ENCODE peak calls at places on chromosomes 11 and 22, in six cellular contexts. V, Z, K, X, B and I are unnamed samples. For H3K27me3, the result is how much of the 10 kb centered on the place peaks cover.

GRCh38 chr22:27851974-27852713 is 50.6 kb upstream of the MN1 start:
- DNase-seq in V (no peak), Z (peak), K (peak), X (no peak), B (no peak), I (no peak)

GRCh38 chr11:409600-410471 is 5.0 kb downstream of the SIGIRR start:
- DNase-seq in V (no peak), Z (peak), K (peak), X (no peak), B (no peak), I (peak)

GRCh38 chr11:1201395-1202153 is 21.3 kb upstream of the MUC5B start:
- DNase-seq in V (no peak), Z (no peak), K (no peak), X (no peak), B (no peak), I (no peak)

GRCh38 chr11:34460335-34460734 is 21.6 kb downstream of the CAT start:
- DNase-seq in V (no peak), Z (no peak), K (no peak), X (no peak), B (no peak), I (no peak)

GRCh38 chr11:13391217-13391616 is 71.8 kb downstream of the BTBD10 start:
- DNase-seq in V (no peak), Z (no peak), K (no peak), X (no peak), B (no peak), I (no peak)

GRCh38 chr22:17157714-17158113 is 1.4 kb downstream of the HDHD5 start:
- DNase-seq in V (no peak), Z (no peak), K (no peak), X (no peak), B (no peak), I (no peak)

GRCh38 chr11:57434640-57435546 is 8.0 kb upstream of the SLC43A3 start:
- DNase-seq in V (no peak), Z (peak), K (no peak), X (no peak), B (no peak), I (peak)

GRCh38 chr11:70552441-70553150 is 154.3 kb downstream of the CTTN start:
- DNase-seq in V (no peak), Z (no peak), K (no peak), X (no peak), B (no peak), I (peak)

GRCh38 chr11:2883717-2884423 is 1.7 kb downstream of the CDKN1C start:
- DNase-seq in V (no peak), Z (no peak), K (no peak), X (no peak), B (no peak), I (peak)

GRCh38 chr22:29071261-29072045 is 1.4 kb upstream of the KREMEN1 start:
- DNase-seq in V (peak), Z (peak), K (peak), X (peak), B (no peak), I (peak)

GRCh38 chr11:20874358-20874757 is 205.0 kb downstream of the NELL1 start:
- DNase-seq in V (no peak), Z (no peak), K (no peak), X (no peak), B (no peak), I (no peak)

GRCh38 chr11:39975091-39975490 is 1484.4 kb downstream of the LRRC4C start:
- DNase-seq in V (no peak), Z (no peak), K (no peak), X (no peak), B (no peak), I (no peak)

GRCh38 chr11:91299980-91300379 is 924.6 kb upstream of the FAT3 start:
- DNase-seq in V (no peak), Z (no peak), K (no peak), X (no peak), B (no peak), I (no peak)

GRCh38 chr22:34055525-34056200 is 135.4 kb upstream of the LARGE1 start:
- DNase-seq in V (no peak), Z (peak), K (no peak), X (peak), B (no peak), I (no peak)

GRCh38 chr11:62664405-62665074 is 470 bp downstream of the C11orf98 start:
- DNase-seq in V (peak), Z (peak), K (peak), X (peak), B (no peak), I (peak)

GRCh38 chr11:114134870-114135269 is 75.4 kb downstream of the ZBTB16 start:
- DNase-seq in V (peak), Z (no peak), K (no peak), X (no peak), B (no peak), I (peak)

GRCh38 chr11:83151274-83151977 is 5.5 kb upstream of the PCF11 start:
- DNase-seq in V (peak), Z (no peak), K (no peak), X (no peak), B (no peak), I (no peak)

GRCh38 chr22:16958475-16958874 is 49.5 kb downstream of the GAB4 start:
- DNase-seq in V (no peak), Z (no peak), K (no peak), X (no peak), B (no peak), I (no peak)

GRCh38 chr11:2298795-2299747 is 2.6 kb downstream of the C11orf21 start:
- DNase-seq in V (peak), Z (peak), K (no peak), X (peak), B (no peak), I (peak)

GRCh38 chr11:104163100-104164027 is 583 bp downstream of the PDGFD start:
- DNase-seq in V (no peak), Z (no peak), K (no peak), X (peak), B (no peak), I (no peak)

GRCh38 chr11:104161751-104162450 is 2.0 kb downstream of the PDGFD start:
- DNase-seq in V (no peak), Z (no peak), K (no peak), X (no peak), B (no peak), I (no peak)

GRCh38 chr11:104165014-104165413 is 1.1 kb upstream of the PDGFD start:
- DNase-seq in V (no peak), Z (no peak), K (no peak), X (no peak), B (no peak), I (no peak)

GRCh38 chr11:104159356-104159755 is 4.6 kb downstream of the PDGFD start:
- DNase-seq in V (no peak), Z (no peak), K (no peak), X (no peak), B (no peak), I (no peak)

DNA sequence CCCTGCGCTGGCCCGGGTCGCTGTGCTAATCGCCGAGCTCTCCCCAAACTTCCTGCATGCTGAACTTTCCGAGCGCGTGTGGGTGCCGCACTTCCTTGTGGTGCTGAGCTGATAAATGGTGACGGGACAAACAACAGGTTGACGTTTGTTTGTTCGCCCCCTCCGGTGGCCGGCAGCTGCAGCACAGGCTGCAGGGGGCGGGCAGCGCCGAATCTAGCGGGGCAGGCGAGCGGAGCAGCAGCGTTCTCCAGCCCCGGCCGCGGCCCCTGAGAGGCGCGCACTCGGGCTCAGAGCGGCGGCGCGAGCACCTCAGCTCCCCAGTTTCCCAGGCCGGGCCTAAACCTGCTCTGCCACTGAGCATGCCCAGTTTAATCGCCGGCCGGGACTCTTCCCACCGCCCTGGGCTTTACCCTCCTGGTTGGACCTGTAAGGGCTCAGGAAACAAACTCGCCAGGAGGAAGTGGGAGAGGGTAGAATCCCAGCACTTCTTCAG is at the start of gene PDGFD:
- DNase-seq in V (peak), Z (peak), K (peak), X (peak), B (peak), I (peak)
- TF ChIP-seq POLR2A in V (no peak), Z (no peak), K (no peak), X (no peak), B (no peak), I (no peak)

GRCh38 chr22:19765477-19766234 is 5.1 kb downstream of the TBX1 start:
- DNase-seq in V (no peak), Z (no peak), K (no peak), X (no peak), B (no peak), I (peak)

GRCh38 chr22:19764636-19765476 is 4.3 kb downstream of the TBX1 start:
- DNase-seq in V (no peak), Z (no peak), K (no peak), X (no peak), B (no peak), I (peak)

GRCh38 chr22:19767427-19768380 is 7.1 kb downstream of the TBX1 start:
- DNase-seq in V (no peak), Z (peak), K (peak), X (no peak), B (no peak), I (no peak)

GRCh38 chr22:19766235-19766505 is 5.6 kb downstream of the TBX1 start:
- DNase-seq in V (no peak), Z (no peak), K (no peak), X (no peak), B (no peak), I (peak)

DNA sequence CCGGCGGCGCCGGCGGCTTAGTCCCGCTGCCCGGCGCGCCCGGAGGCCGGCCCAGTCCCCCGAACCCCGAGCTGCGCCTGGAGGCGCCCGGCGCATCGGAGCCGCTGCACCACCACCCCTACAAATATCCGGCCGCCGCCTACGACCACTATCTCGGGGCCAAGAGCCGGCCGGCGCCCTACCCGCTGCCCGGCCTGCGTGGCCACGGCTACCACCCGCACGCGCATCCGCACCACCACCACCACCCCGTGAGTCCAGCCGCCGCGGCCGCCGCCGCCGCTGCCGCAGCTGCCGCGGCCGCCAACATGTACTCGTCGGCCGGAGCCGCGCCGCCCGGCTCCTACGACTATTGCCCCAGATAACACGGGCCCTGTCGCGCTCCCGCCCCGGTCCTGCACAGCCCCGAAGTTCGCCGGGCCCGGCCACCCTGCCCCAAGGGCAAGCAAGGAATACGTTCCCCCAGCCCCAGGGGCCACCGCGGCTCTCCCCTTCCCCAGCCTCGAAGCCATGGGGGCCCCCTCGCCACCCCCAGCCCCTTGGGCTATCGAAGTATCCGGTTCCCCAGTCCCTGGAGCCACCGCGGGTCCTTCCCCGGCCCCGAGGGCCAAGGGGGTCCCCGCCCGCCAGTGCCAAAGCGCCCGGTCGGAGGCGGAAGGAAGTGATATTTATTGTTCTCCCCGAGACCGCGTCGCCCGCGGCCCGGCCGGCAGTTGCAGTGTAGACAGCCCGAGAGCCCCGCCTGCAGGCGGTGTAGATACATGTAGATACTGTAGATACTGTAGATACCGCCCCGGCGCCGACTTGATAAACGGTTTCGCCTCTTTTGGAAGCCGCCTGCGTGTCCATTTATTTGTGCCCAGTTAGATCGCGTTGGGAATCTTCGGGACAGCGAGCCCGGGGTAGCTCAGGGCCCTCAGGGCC is 6.2 kb downstream of the TBX1 start:
- DNase-seq in V (peak), Z (no peak), K (no peak), X (peak), B (no peak), I (peak)
- TF ChIP-seq EP300 in V (no peak), Z (no peak), K (no peak), X (no peak), B (no peak), I (no peak)

GRCh38 chr11:75571625-75572024 is 9.6 kb downstream of the SERPINH1 start:
- DNase-seq in V (no peak), Z (no peak), K (no peak), X (no peak), B (no peak), I (peak)
- H3K27me3 ChIP-seq in V (under half), Z (under half), K (under half), X (under half), B (under half), I (under half)

DNA sequence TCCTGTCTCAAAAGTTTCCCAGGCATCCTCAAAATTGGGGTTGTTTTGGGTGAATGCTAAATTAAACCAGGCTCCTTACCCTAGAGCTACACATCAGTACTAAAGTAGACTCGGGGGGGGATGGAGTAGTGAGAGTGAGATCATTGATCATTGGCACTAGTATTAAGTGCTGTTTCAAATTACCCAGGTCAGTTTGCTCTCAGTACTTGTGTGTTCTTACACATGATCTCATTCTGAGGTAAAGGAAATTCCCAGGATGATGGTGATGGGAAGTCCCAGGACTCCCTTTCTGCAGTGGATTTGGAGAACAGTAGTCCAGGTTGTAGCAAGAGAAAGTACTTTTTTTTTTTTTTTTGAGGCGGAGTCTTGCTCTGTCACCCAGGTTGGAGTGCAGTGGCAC is 12.5 kb downstream of the RBM4 start:
- DNase-seq in V (no peak), Z (no peak), K (no peak), X (no peak), B (no peak), I (no peak)
- TF ChIP-seq POLR2A in V (no peak), Z (no peak), K (no peak), X (no peak), B (no peak), I (no peak)

DNA sequence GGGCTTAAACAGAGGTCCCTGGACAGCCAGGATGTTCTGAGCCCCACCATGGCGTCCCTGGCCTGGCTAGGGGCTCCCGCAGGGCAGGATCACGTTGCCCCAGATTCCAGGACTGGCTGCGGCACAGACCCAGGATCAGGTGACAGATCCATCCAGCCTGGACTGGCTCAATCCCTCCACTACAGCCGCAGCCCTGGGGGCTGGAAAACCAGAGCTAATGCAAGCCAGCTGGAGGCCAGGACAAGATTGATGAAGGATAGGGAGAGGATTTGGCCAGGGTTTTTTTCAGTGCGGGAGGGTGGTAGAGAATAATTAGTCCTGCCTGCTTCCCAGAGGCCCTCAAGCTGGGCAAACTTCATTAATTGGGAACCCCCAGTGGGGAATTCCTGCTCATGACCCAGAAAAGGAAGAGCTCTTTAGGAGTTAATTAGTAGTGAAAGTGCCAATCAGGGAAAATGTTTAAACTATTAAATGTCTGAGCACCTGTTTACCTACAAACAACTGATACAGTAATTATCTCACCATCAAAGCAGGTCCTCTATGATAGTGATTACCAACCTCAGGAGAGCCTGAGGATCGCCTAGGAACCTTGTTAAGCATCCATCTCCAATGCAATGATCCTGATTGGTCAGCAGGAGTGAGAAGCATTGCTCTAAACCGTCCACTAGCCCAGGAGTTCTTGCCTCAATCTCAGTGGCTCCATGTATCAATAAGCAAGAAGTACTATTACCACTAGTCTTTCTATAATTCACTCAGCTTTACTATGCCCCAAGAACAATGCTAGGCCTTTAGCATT is 33.0 kb upstream of the MYOD1 start:
- DNase-seq in V (no peak), Z (no peak), K (no peak), X (no peak), B (no peak), I (peak)
- TF ChIP-seq EP300 in V (no peak), Z (no peak), K (no peak), X (no peak), B (no peak), I (no peak)

DNA sequence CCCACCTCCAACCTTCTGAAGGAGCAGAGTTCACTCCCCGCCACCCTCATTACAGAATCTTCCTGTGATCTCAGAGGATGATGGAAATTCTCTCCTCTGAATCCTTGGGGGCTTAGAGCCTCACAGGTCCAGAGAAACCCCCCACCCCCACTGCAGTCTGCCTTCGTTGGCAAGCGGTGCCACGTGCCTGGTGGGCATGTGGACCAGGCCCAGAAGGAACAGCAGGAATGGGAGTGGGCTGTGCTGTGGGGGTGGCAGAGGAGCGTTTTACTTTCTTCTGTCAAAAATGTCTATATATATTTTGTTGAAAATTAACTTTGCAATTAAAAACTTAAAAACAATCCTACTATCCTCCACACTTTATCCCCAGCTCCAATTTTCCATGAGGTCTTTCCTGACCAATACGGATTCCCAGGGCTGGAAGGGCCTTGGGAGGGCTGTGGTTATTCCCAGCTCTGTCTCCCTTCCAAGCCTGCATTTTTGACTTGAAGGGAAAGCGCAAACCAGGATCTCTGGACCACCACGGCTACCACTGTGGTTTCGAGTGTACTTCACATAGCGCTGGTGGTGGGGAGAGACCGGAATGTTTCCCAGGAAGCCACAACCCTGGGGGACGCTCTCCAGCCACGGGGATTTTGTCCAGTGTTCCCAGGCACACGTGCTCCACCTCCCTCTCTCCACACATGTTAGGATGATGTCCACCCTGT is 986 bp upstream of the NPTXR start:
- DNase-seq in V (no peak), Z (no peak), K (no peak), X (no peak), B (no peak), I (no peak)
- H3K27me3 ChIP-seq in V (half or more), Z (under half), K (under half), X (under half), B (under half), I (under half)

GRCh38 chr11:110323786-110324185 is 27.4 kb upstream of the RDX start:
- DNase-seq in V (no peak), Z (no peak), K (no peak), X (no peak), B (no peak), I (no peak)

GRCh38 chr11:110317516-110317932 is 21.1 kb upstream of the RDX start:
- DNase-seq in V (no peak), Z (no peak), K (no peak), X (no peak), B (no peak), I (no peak)

GRCh38 chr11:110314366-110315095 is 18.1 kb upstream of the RDX start:
- DNase-seq in V (no peak), Z (no peak), K (no peak), X (no peak), B (no peak), I (no peak)

GRCh38 chr11:110318638-110319404 is 22.4 kb upstream of the RDX start:
- DNase-seq in V (no peak), Z (no peak), K (no peak), X (no peak), B (no peak), I (no peak)

GRCh38 chr11:110319501-110319900 is 23.1 kb upstream of the RDX start:
- DNase-seq in V (no peak), Z (no peak), K (no peak), X (no peak), B (no peak), I (no peak)
- TF ChIP-seq POLR2A in V (no peak), Z (no peak), K (no peak), X (no peak), B (no peak), I (no peak)

GRCh38 chr11:28757725-28758515 is 649.7 kb downstream of the METTL15 start:
- DNase-seq in V (no peak), Z (no peak), K (no peak), X (no peak), B (no peak), I (no peak)
- TF ChIP-seq EP300 in V (no peak), Z (no peak), K (no peak), X (no peak), B (no peak), I (no peak)

GRCh38 chr22:45579306-45579705 is 76.6 kb downstream of the FBLN1 start:
- DNase-seq in V (no peak), Z (no peak), K (no peak), X (no peak), B (no peak), I (no peak)
- H3K27me3 ChIP-seq in V (under half), Z (under half), K (under half), X (under half), B (under half), I (under half)